ENCODE peak calls at places on chromosomes 5 and 9, in ten cellular contexts. C is colonic mucosa, W is cardiac fibroblast, Z is A549, X is right atrium auricular region, N is dorsolateral prefrontal cortex, E is foreskin fibroblast, O is Panc1, V is cardiac muscle cell, T is fibroblast of pulmonary artery. Y is an unnamed sample.

GRCh38 chr9:36471359-36471758 is 71.3 kb upstream of the RNF38 start:
- DNase-seq in W (no peak), C (no peak), V (no peak), Z (no peak), N (no peak), T (no peak), E (no peak), X (no peak), O (no peak), Y (no peak)

GRCh38 chr9:13588151-13589043 is 308.9 kb upstream of the MPDZ start:
- DNase-seq in Z (no peak), C (no peak), T (peak), N (no peak), E (peak), V (no peak), X (no peak), O (no peak), W (no peak), Y (no peak)

GRCh38 chr9:130172161-130172857 is at the start of gene NCS1:
- DNase-seq in X (peak), T (peak), N (peak), W (peak), E (peak), V (peak), Z (peak), O (no peak), C (peak), Y (no peak)

GRCh38 chr5:137148128-137148527 is 351.0 kb downstream of the SPOCK1 start:
- DNase-seq in T (no peak), Z (no peak), W (no peak), E (no peak), C (no peak), N (no peak), V (no peak), O (no peak), X (no peak), Y (no peak)

GRCh38 chr5:157161996-157162395 is 4.1 kb downstream of the GARIN3 start:
- DNase-seq in E (no peak), X (peak), C (no peak), T (no peak), Z (no peak), O (no peak), V (no peak), N (no peak), W (no peak), Y (no peak)

GRCh38 chr5:3784854-3785253 is 189.2 kb downstream of the IRX1 start:
- DNase-seq in C (no peak), T (no peak), E (no peak), Z (no peak), N (no peak), V (no peak), O (no peak), W (no peak), X (no peak), Y (no peak)

GRCh38 chr9:78811562-78812276 is 514.8 kb downstream of the PSAT1 start:
- DNase-seq in Z (no peak), W (no peak), N (no peak), O (no peak), V (no peak), T (peak), C (no peak), X (no peak), E (peak), Y (peak)

GRCh38 chr5:58184910-58185309 is 275.0 kb downstream of the PLK2 start:
- DNase-seq in Z (no peak), C (no peak), T (no peak), W (peak), E (peak), V (no peak), O (no peak), N (no peak), X (no peak), Y (peak)

GRCh38 chr5:57715296-57715695 is 232.7 kb upstream of the ACTBL2 start:
- DNase-seq in N (no peak), Z (no peak), O (no peak), C (no peak), X (no peak), T (no peak), W (no peak), V (no peak), E (no peak), Y (no peak)

GRCh38 chr5:68171101-68171558 is 44.4 kb upstream of the PIK3R1 start:
- DNase-seq in T (peak), X (peak), C (peak), E (peak), N (peak), W (peak), Z (no peak), O (no peak), V (no peak), Y (peak)

GRCh38 chr5:73693573-73694061 is 67.6 kb downstream of the ARHGEF28 start:
- DNase-seq in T (peak), X (no peak), N (no peak), O (peak), W (peak), C (no peak), V (peak), E (peak), Z (peak), Y (no peak)

GRCh38 chr5:33310471-33310870 is 130.3 kb upstream of the TARS1 start:
- DNase-seq in Z (no peak), C (no peak), W (peak), V (no peak), O (no peak), T (peak), X (no peak), N (no peak), E (peak), Y (peak)

GRCh38 chr5:128002420-128002819 is 81.1 kb upstream of the SLC12A2 start:
- DNase-seq in V (no peak), Z (no peak), W (no peak), C (no peak), X (no peak), O (no peak), N (no peak), E (no peak), T (no peak), Y (no peak)

GRCh38 chr5:111478266-111478665 is 34.1 kb downstream of the STARD4 start:
- DNase-seq in W (peak), Z (no peak), N (no peak), E (no peak), C (no peak), T (peak), O (no peak), V (no peak), X (no peak), Y (no peak)

DNA sequence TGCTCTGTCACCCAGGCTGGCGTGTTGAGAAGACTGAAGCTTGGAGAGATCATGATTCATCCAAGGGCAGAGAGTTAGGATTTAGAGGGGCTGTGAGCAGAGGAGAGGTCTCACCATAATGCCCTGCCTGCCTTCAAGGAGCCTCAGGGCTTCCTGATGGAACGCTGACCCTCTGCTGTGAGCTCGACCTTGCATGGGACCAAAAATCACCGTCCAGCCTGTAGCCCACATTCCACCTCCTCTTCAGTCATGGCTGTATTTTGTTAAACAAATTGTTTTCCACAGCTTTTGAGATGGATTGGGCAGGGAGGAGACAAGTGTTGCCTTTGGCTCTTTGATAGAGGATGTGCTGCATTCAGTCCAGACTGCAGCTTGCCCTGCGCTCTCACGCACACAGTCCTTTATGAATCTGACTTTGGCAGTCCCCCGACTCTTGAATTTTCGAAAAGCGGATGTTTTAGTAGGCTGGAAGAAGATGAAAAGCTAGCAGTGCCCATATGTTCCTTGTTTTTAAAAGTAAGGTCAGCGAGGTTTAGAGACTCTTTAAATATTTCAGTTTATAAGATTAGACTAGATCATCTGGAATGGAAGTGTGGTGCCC is 79.5 kb downstream of the MVB12B start:
- DNase-seq in W (no peak), Z (no peak), X (no peak), T (no peak), N (no peak), E (peak), C (no peak), V (no peak), O (no peak), Y (peak)
- H3K4me3 ChIP-seq in W (no peak), Z (no peak), X (no peak), T (no peak), N (no peak), E (no peak), C (no peak), V (no peak), O (no peak), Y (no peak)

GRCh38 chr5:12795333-12795663 is 891.1 kb upstream of the CTNND2 start:
- DNase-seq in X (no peak), E (no peak), Z (no peak), W (no peak), V (no peak), C (no peak), O (no peak), T (no peak), N (no peak), Y (no peak)
- TF ChIP-seq CTCF in X (no peak), E (no peak), Z (no peak), W (no peak), V (no peak), C (no peak), O (no peak), T (no peak), N (no peak), Y (no peak)

GRCh38 chr5:80962630-80963520 is 2.7 kb downstream of the RASGRF2 start:
- DNase-seq in T (no peak), N (no peak), O (no peak), W (no peak), E (peak), Z (no peak), C (no peak), V (no peak), X (no peak), Y (no peak)

GRCh38 chr5:80959768-80960442 is at the start of gene RASGRF2:
- DNase-seq in V (peak), E (peak), W (no peak), C (peak), T (peak), O (no peak), N (peak), X (no peak), Z (no peak), Y (no peak)

GRCh38 chr5:80961376-80962281 is 1.5 kb downstream of the RASGRF2 start:
- DNase-seq in W (no peak), N (no peak), E (peak), C (peak), X (no peak), V (peak), Z (no peak), O (no peak), T (no peak), Y (no peak)

GRCh38 chr5:80959138-80959537 is 1.0 kb upstream of the RASGRF2 start:
- DNase-seq in T (no peak), Z (no peak), N (no peak), O (no peak), V (no peak), X (no peak), C (no peak), W (no peak), E (no peak), Y (no peak)

GRCh38 chr5:80960531-80961375 is 590 bp downstream of the RASGRF2 start:
- DNase-seq in C (peak), N (peak), W (peak), O (no peak), X (no peak), V (peak), T (peak), E (peak), Z (peak), Y (no peak)
- H3K4me3 ChIP-seq in C (peak), N (peak), W (peak), O (peak), X (peak), V (peak), T (peak), E (peak), Z (peak), Y (peak)

DNA sequence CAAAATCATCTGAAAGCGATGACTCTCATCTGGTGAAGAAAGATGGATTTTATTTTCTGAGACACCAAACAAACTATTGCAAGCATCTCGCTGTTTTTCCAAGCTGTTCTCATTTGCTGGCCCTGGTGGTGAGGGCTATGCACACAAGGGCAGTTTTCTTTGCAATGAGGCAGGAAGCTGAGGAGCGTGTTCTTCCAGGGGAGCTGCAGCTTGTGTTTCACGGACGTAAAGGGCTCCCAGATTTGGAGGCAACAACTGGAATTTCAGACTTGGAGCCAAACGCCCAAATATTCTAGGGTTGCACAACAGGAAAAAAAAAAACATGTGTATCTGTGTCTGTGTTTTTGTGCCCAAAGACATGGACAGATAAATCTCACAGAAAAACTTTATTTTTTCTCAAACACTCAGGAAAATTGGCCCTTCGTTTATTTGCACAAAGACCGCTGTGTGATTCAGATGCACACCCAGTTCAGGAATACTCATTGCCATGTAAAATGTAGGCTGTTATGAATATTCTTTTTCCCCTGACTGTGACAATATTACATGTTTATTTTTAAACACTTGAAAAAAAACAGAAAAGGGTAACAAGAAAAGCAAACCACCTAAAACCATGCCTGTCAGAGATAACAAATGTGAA is 151.3 kb downstream of the GAS1 start:
- DNase-seq in O (no peak), N (no peak), V (no peak), T (peak), X (peak), C (no peak), W (peak), E (peak), Z (no peak), Y (peak)
- TF ChIP-seq CTCF in O (no peak), N (no peak), V (peak), T (peak), X (no peak), C (no peak), W (peak), E (peak), Z (no peak), Y (peak)

GRCh38 chr9:4831119-4831518 is 38.4 kb downstream of the RCL1 start:
- DNase-seq in X (no peak), V (no peak), T (no peak), Z (no peak), W (no peak), C (no peak), E (peak), N (no peak), O (no peak), Y (no peak)

GRCh38 chr9:4832786-4833579 is 40.2 kb downstream of the RCL1 start:
- DNase-seq in E (peak), T (peak), C (no peak), N (no peak), Z (peak), O (peak), W (peak), V (no peak), X (no peak), Y (peak)

GRCh38 chr9:4831944-4832343 is 39.2 kb downstream of the RCL1 start:
- DNase-seq in X (no peak), C (no peak), O (no peak), T (no peak), N (no peak), E (no peak), Z (no peak), W (no peak), V (no peak), Y (no peak)

GRCh38 chr9:4836676-4837075 is 43.9 kb downstream of the RCL1 start:
- DNase-seq in W (peak), N (no peak), V (no peak), X (no peak), O (no peak), Z (no peak), C (no peak), T (no peak), E (no peak), Y (no peak)

GRCh38 chr9:4833781-4834560 is 41.2 kb downstream of the RCL1 start:
- DNase-seq in W (peak), Z (no peak), X (no peak), T (peak), V (no peak), C (no peak), E (peak), N (no peak), O (no peak), Y (no peak)
- H3K4me3 ChIP-seq in W (no peak), Z (no peak), X (no peak), T (no peak), V (no peak), C (no peak), E (no peak), N (no peak), O (no peak), Y (no peak)

GRCh38 chr9:4549751-4550295 is 59.6 kb downstream of the SLC1A1 start:
- DNase-seq in Z (no peak), E (peak), X (no peak), W (peak), T (peak), C (no peak), N (no peak), V (no peak), O (no peak), Y (no peak)

GRCh38 chr9:4553951-4554381 is 63.7 kb downstream of the SLC1A1 start:
- DNase-seq in V (no peak), T (peak), N (no peak), W (peak), Z (no peak), E (peak), C (no peak), O (no peak), X (no peak), Y (no peak)

GRCh38 chr9:4550777-4551476 is 60.7 kb downstream of the SLC1A1 start:
- DNase-seq in Z (no peak), V (no peak), E (peak), W (peak), T (peak), O (no peak), X (no peak), N (no peak), C (no peak), Y (no peak)

GRCh38 chr9:4547016-4547415 is 56.7 kb downstream of the SLC1A1 start:
- DNase-seq in E (peak), X (no peak), V (no peak), C (no peak), O (no peak), N (no peak), W (peak), Z (no peak), T (peak), Y (no peak)

DNA sequence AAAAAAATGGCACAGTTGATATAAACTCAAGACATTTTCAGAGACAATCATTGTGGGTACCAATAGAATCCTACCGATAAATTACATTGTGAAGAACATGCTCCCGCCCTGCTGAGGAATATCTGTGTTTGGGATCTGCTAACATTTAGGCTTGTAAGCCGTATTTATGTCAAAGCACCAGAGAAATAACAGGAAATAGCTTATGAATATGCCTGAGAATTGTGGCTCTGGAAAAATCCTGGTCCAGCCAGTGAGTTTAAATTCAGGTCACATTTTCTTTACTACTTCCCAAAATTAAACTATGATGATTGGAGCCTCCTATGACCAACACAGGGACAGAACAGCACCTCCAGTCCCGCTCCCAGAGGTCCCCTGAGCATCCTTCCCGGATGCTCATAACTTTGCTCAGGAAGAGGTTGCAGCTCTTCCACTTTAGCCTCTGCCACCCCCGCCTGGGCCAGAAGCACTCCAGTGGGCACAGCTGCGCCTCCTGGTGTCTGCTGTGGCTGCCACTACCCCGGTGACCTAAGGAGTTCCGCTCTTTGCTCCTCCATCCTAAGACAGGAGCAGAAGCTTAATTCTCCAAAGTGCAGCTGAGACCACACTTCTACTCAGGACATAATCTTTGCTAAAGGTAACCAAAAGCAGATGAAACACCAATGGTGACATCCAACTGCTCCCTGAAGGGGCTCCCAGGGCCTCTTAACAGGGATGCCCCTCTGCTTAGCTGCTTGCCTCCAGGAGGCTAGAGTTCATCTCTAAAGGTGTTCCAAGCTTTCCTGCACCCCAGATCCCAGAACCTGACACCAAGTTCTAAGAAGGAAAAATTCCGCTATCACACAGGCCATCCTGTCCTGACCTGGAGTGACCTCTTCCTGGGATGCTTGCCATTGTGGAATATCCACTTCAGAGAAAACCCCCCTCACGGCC is 58.8 kb downstream of the SLC1A1 start:
- DNase-seq in C (no peak), O (no peak), X (no peak), E (no peak), V (peak), W (peak), T (no peak), N (no peak), Z (peak), Y (no peak)
- TF ChIP-seq CTCF in C (peak), O (peak), X (peak), E (peak), V (peak), W (peak), T (peak), N (no peak), Z (peak), Y (peak)

DNA sequence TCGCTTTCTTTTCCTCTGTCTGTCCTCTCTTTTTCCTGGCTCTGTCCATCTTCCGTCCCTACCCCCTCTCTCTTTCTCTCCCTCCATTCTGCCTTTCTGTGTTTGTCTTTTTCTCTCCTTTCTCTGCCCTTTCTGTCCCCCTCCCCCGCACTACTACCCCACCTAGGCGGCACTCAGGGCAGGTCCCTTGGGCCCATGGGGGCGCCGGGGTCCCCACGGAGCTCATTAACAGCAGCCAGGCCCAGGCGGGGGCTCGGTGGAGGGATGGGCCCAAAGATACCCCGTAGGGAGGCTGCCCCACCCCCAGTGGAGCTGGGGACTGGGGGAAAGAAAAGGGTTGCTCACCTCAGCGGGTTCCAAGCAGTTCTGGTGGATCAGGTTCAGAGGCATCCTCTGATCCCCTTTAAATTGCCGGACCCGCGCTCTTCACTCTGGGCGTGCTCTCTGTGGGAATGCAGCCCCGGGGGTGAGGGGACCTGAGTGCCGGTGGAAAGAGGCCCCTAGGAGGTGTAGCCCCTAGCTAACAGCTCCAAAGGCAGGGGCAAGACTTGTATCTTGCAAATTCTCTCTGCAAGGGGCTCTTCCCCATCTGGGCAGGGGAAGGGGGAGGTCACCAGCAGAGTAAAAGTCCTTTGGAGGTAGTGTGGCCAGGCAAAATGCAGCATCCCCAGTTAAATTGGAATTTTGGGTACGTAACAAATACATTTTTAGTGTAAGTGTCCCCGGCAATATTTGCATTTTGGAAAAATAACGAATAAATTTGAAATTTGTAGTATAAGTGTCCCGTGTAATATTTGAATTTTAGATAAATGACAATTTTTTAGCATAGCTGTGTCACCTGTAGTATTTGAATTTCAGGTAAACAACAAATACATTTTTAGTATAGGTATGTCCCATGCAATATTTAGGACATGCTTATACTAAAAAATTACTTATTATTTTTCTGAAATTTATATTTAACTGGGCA is 7.4 kb downstream of the LHX2 start:
- DNase-seq in N (no peak), C (no peak), X (no peak), E (no peak), T (no peak), V (no peak), W (no peak), Z (no peak), O (no peak), Y (no peak)
- H3K4me3 ChIP-seq in N (peak), C (no peak), X (no peak), E (no peak), T (peak), V (no peak), W (peak), Z (no peak), O (peak), Y (no peak)

GRCh38 chr5:79702606-79703380 is 13.2 kb downstream of the CMYA5 start:
- DNase-seq in T (peak), N (no peak), E (peak), V (no peak), C (no peak), Z (peak), O (no peak), W (peak), X (no peak), Y (peak)
- TF ChIP-seq CTCF in T (peak), N (peak), E (peak), V (peak), C (no peak), Z (peak), O (peak), W (peak), X (peak), Y (peak)

Y was measured in BJ.